ENCODE peak calls at places on chromosomes 2 and 18, in six cellular contexts. H is tibial nerve; A is CD8-positive, alpha-beta memory T cell; G is endodermal cell; K is PC-9; J is A549. I is an unnamed sample.

GRCh38 chr2:5921081-5921642 is 229.0 kb downstream of the SOX11 start:
- DNase-seq in K (no peak), J (no peak), A (no peak), G (no peak), H (no peak), I (no peak)

GRCh38 chr2:237213325-237214040 is 127.8 kb downstream of the COPS8 start:
- DNase-seq in J (no peak), K (no peak), A (no peak), H (no peak), G (peak), I (peak)

GRCh38 chr2:105397025-105397722 is 1.7 kb downstream of the FHL2 start:
- DNase-seq in K (peak), H (no peak), J (peak), G (no peak), A (no peak), I (peak)

GRCh38 chr2:118224888-118225264 is 136.6 kb downstream of the INSIG2 start:
- DNase-seq in G (peak), A (no peak), J (no peak), K (no peak), H (no peak), I (no peak)

GRCh38 chr2:169823996-169824372 is 721 bp downstream of the METTL5 start:
- DNase-seq in A (no peak), K (no peak), H (no peak), G (no peak), J (no peak), I (no peak)

GRCh38 chr2:110980613-110981062 is 140.1 kb upstream of the BCL2L11 start:
- DNase-seq in G (peak), A (no peak), H (no peak), K (no peak), J (no peak), I (no peak)

GRCh38 chr2:52145005-52145404 is 1113.1 kb upstream of the NRXN1 start:
- DNase-seq in G (no peak), K (no peak), H (no peak), J (no peak), A (no peak), I (peak)

GRCh38 chr2:206556357-206556949 is 85.8 kb upstream of the FAM237A start:
- DNase-seq in A (no peak), J (peak), H (no peak), G (no peak), K (no peak), I (peak)

GRCh38 chr18:58694720-58695468 is 23.6 kb downstream of the MALT1 start:
- DNase-seq in H (no peak), A (no peak), G (peak), J (no peak), K (no peak), I (no peak)

GRCh38 chr18:11976463-11976862 is 4.8 kb upstream of the IMPA2 start:
- DNase-seq in J (no peak), K (no peak), A (no peak), G (no peak), H (no peak), I (no peak)
- H3K27ac ChIP-seq in J (peak), K (no peak), A (no peak), G (no peak), H (no peak), I (no peak)

GRCh38 chr2:29723255-29724001 is 198.0 kb downstream of the ALK start:
- DNase-seq in G (no peak), K (no peak), J (peak), A (no peak), H (no peak), I (no peak)
- H3K27ac ChIP-seq in G (no peak), K (no peak), J (no peak), A (no peak), H (no peak), I (no peak)

GRCh38 chr2:28398101-28398834 is 5.6 kb downstream of the FOSL2 start:
- DNase-seq in H (no peak), A (no peak), K (no peak), J (no peak), G (no peak), I (peak)
- H3K27ac ChIP-seq in H (peak), A (no peak), K (peak), J (peak), G (no peak), I (peak)

GRCh38 chr2:21230140-21230539 is 106.4 kb downstream of the TDRD15 start:
- DNase-seq in H (no peak), K (no peak), J (no peak), G (no peak), A (no peak), I (no peak)

GRCh38 chr2:21231985-21232384 is 108.2 kb downstream of the TDRD15 start:
- DNase-seq in G (no peak), A (no peak), J (no peak), H (no peak), K (no peak), I (no peak)

GRCh38 chr2:21234721-21235120 is 111.0 kb downstream of the TDRD15 start:
- DNase-seq in G (no peak), K (no peak), A (no peak), J (no peak), H (no peak), I (no peak)

GRCh38 chr2:21229302-21229701 is 105.5 kb downstream of the TDRD15 start:
- DNase-seq in K (no peak), H (no peak), J (no peak), G (no peak), A (no peak), I (no peak)

GRCh38 chr2:21233178-21233577 is 109.4 kb downstream of the TDRD15 start:
- DNase-seq in G (no peak), K (no peak), H (no peak), J (no peak), A (no peak), I (no peak)
- H3K27ac ChIP-seq in G (no peak), K (no peak), H (no peak), J (no peak), A (no peak), I (no peak)

DNA sequence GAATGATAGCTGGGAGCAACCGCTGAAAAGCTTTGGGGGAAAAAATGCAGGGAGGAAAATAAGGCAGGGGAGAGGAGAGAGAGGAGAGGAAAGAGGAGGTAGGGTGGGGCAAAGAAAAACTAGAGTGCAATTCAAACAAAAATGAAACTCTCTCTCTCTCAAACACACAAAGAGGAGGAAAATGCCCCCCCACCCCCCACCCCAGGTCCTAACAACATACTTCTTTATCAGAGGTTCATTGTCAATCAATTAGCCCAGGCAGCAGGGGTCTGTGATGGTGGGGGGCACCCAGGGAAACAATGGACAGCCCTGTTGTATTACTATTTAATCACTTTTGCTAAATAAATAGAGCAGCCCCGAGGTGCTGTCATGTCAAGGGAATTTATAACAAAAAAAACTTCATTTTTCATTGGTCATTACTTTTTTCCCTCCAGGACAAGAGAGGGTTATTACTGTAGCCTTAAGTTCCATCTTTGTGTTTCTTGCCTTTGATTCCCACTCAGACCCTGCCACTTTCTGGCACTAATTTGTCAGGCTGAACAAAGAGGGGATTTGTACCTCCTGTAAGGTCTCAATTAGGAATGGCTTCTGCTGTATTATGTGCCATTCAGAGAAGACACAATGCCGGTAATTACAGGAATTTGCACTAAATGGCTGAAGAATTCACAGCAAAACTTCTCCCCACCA is 55.0 kb downstream of the PLEKHM3 start:
- DNase-seq in A (no peak), H (no peak), K (no peak), G (peak), J (no peak), I (no peak)
- H3K27ac ChIP-seq in A (no peak), H (no peak), K (no peak), G (peak), J (peak), I (no peak)

I was measured in fibroblast of lung.